ENCODE peak calls at places on chromosomes 5 and 9, in six cellular contexts. U is sigmoid colon, E is heart left ventricle, K is epithelial cell of esophagus, O is H1, Q is HFF-Myc. C is an unnamed sample.

GRCh38 chr5:56301041-56301440 is 67.9 kb upstream of the ANKRD55 start:
- DNase-seq in K (peak), Q (no peak), O (no peak), U (no peak), E (no peak), C (no peak)

GRCh38 chr9:78062710-78063109 is 31.1 kb upstream of the GNAQ start:
- DNase-seq in O (no peak), E (no peak), U (no peak), K (no peak), Q (no peak), C (no peak)

GRCh38 chr9:5361326-5362005 is 21.8 kb upstream of the RLN1 start:
- DNase-seq in E (no peak), K (no peak), U (no peak), O (no peak), Q (no peak), C (no peak)

GRCh38 chr5:132013006-132013689 is 1.7 kb upstream of the ACSL6 start:
- DNase-seq in K (no peak), O (no peak), E (peak), U (peak), Q (no peak), C (no peak)

GRCh38 chr9:112819635-112820496 is 69.3 kb downstream of the SNX30 start:
- DNase-seq in O (no peak), K (peak), U (no peak), E (peak), Q (peak), C (peak)

GRCh38 chr9:20570756-20571155 is 51.5 kb downstream of the MLLT3 start:
- DNase-seq in K (peak), U (no peak), Q (no peak), O (no peak), E (no peak), C (no peak)

GRCh38 chr9:98315551-98316060 is 60.2 kb upstream of the TBC1D2 start:
- DNase-seq in E (peak), Q (peak), O (peak), K (peak), U (peak), C (no peak)

GRCh38 chr5:14405267-14405666 is 176.3 kb upstream of the OTULINL start:
- DNase-seq in E (no peak), Q (no peak), O (no peak), K (peak), U (no peak), C (no peak)

GRCh38 chr9:90099262-90099982 is 494.6 kb downstream of the GADD45G start:
- DNase-seq in K (peak), U (no peak), Q (no peak), E (no peak), O (no peak), C (no peak)

GRCh38 chr9:37215456-37216229 is 95.3 kb downstream of the ZCCHC7 start:
- DNase-seq in U (no peak), E (no peak), Q (no peak), O (no peak), K (peak), C (peak)

GRCh38 chr5:138789771-138790242 is 36.6 kb downstream of the CTNNA1 start:
- DNase-seq in U (no peak), K (peak), Q (peak), E (no peak), O (no peak), C (no peak)

GRCh38 chr9:37218800-37219425 is 98.5 kb downstream of the ZCCHC7 start:
- DNase-seq in U (no peak), O (no peak), Q (no peak), K (no peak), E (no peak), C (peak)

GRCh38 chr5:75050415-75050814 is 1.9 kb downstream of the GCNT4 start:
- DNase-seq in E (no peak), Q (no peak), K (peak), O (no peak), U (no peak), C (no peak)

GRCh38 chr5:78649220-78649700 is 688 bp upstream of the LHFPL2 start:
- DNase-seq in O (no peak), K (no peak), U (no peak), E (no peak), Q (no peak), C (no peak)

GRCh38 chr9:101427957-101428655 is 7.5 kb downstream of the ALDOB start:
- DNase-seq in O (no peak), E (no peak), Q (no peak), K (no peak), U (no peak), C (no peak)

GRCh38 chr5:574906-575305 is 37.2 kb upstream of the CEP72 start:
- DNase-seq in E (no peak), Q (no peak), U (peak), K (no peak), O (no peak), C (no peak)

GRCh38 chr5:123134653-123135181 is 45.7 kb downstream of the PRDM6 start:
- DNase-seq in K (no peak), O (no peak), Q (no peak), U (no peak), E (no peak), C (no peak)

GRCh38 chr5:59729357-59729756 is 164.2 kb downstream of the PDE4D start:
- DNase-seq in Q (no peak), O (no peak), E (no peak), K (no peak), U (no peak), C (no peak)

GRCh38 chr5:110932755-110933488 is 138.6 kb upstream of the TSLP start:
- DNase-seq in K (no peak), O (no peak), U (no peak), E (no peak), Q (no peak), C (no peak)

GRCh38 chr5:135608761-135609443 is 30.1 kb upstream of the CXCL14 start:
- DNase-seq in Q (no peak), E (no peak), K (peak), O (no peak), U (no peak), C (no peak)

GRCh38 chr9:134627417-134628353 is 13.9 kb upstream of the COL5A1 start:
- DNase-seq in E (no peak), Q (no peak), O (no peak), U (peak), K (no peak), C (no peak)

GRCh38 chr5:144369001-144369400 is 198.3 kb downstream of the KCTD16 start:
- DNase-seq in E (no peak), U (no peak), K (no peak), Q (no peak), O (no peak), C (no peak)

GRCh38 chr5:79284852-79285251 is 48.9 kb downstream of the JMY start:
- DNase-seq in E (no peak), U (no peak), K (peak), Q (no peak), O (no peak), C (no peak)

GRCh38 chr5:155554500-155554899 is 540.9 kb downstream of the KIF4B start:
- DNase-seq in E (no peak), U (no peak), O (no peak), K (peak), Q (no peak), C (peak)

GRCh38 chr5:173859315-173860038 is 28.7 kb upstream of the CPEB4 start:
- DNase-seq in K (peak), E (no peak), U (no peak), Q (no peak), O (no peak), C (no peak)

GRCh38 chr9:124342946-124343485 is 72.2 kb downstream of the PSMB7 start:
- DNase-seq in O (no peak), U (peak), K (peak), Q (peak), E (peak), C (peak)

GRCh38 chr9:136721339-136722092 is 9.1 kb downstream of the DIPK1B start:
- DNase-seq in U (no peak), E (no peak), K (peak), O (no peak), Q (no peak), C (no peak)

GRCh38 chr5:22708770-22709328 is 144.3 kb downstream of the CDH12 start:
- DNase-seq in O (peak), K (no peak), Q (no peak), U (no peak), E (no peak), C (no peak)

GRCh38 chr9:36436909-36437308 is 36.8 kb upstream of the RNF38 start:
- DNase-seq in K (no peak), E (peak), Q (no peak), U (no peak), O (no peak), C (no peak)

GRCh38 chr5:138647794-138648193 is 72.6 kb upstream of the HSPA9 start:
- DNase-seq in U (no peak), K (no peak), E (no peak), O (no peak), Q (no peak), C (no peak)

GRCh38 chr5:171579162-171579561 is 159.7 kb downstream of the FGF18 start:
- DNase-seq in K (no peak), E (no peak), U (peak), Q (no peak), O (no peak), C (no peak)

GRCh38 chr5:177476531-177477233 is 3.2 kb upstream of the DBN1 start:
- DNase-seq in Q (no peak), U (peak), O (no peak), E (no peak), K (no peak), C (no peak)

GRCh38 chr9:77707696-77708095 is 59.6 kb upstream of the GNA14 start:
- DNase-seq in K (peak), O (no peak), Q (peak), U (peak), E (peak), C (peak)

GRCh38 chr9:4742246-4742645 is 1.2 kb upstream of the AK3 start:
- DNase-seq in O (no peak), E (no peak), Q (no peak), U (no peak), K (peak), C (no peak)

GRCh38 chr9:69346596-69347390 is 21.8 kb downstream of the ENTREP1 start:
- DNase-seq in U (no peak), Q (peak), E (no peak), K (peak), O (no peak), C (no peak)

GRCh38 chr5:346229-346935 is 24.9 kb downstream of the AHRR start:
- DNase-seq in U (no peak), E (no peak), K (no peak), O (no peak), Q (no peak), C (no peak)

GRCh38 chr9:125971050-125971449 is 223.9 kb downstream of the PBX3 start:
- DNase-seq in U (no peak), E (no peak), O (no peak), Q (no peak), K (no peak), C (no peak)
- TF ChIP-seq CTCF in U (no peak), E (no peak), O (no peak), Q (no peak), K (no peak), C (no peak)

GRCh38 chr5:143229426-143229895 is 174.0 kb downstream of the NR3C1 start:
- DNase-seq in E (no peak), K (no peak), O (no peak), U (peak), Q (no peak), C (no peak)
- H3K4me3 ChIP-seq in E (no peak), K (no peak), O (no peak), U (no peak), Q (no peak), C (no peak)

GRCh38 chr5:137085206-137085605 is 413.9 kb downstream of the SPOCK1 start:
- DNase-seq in K (no peak), U (no peak), E (no peak), Q (no peak), O (no peak), C (no peak)

GRCh38 chr5:137090151-137090550 is 409.0 kb downstream of the SPOCK1 start:
- DNase-seq in Q (no peak), O (no peak), U (no peak), K (no peak), E (no peak), C (no peak)

GRCh38 chr5:137084016-137084415 is 415.1 kb downstream of the SPOCK1 start:
- DNase-seq in K (no peak), U (no peak), E (no peak), O (no peak), Q (no peak), C (no peak)

GRCh38 chr5:137088175-137088574 is 411.0 kb downstream of the SPOCK1 start:
- DNase-seq in O (no peak), U (peak), E (no peak), K (no peak), Q (no peak), C (no peak)

GRCh38 chr5:137086289-137086838 is 412.8 kb downstream of the SPOCK1 start:
- DNase-seq in K (no peak), O (no peak), Q (no peak), U (peak), E (no peak), C (peak)
- TF ChIP-seq CTCF in K (no peak), O (no peak), Q (no peak), U (no peak), E (no peak), C (peak)

GRCh38 chr9:93184439-93185221 is 691 bp downstream of the WNK2 start:
- DNase-seq in Q (no peak), E (no peak), K (no peak), O (no peak), U (no peak), C (no peak)
- H3K4me3 ChIP-seq in Q (no peak), E (peak), K (no peak), O (peak), U (peak), C (peak)

DNA sequence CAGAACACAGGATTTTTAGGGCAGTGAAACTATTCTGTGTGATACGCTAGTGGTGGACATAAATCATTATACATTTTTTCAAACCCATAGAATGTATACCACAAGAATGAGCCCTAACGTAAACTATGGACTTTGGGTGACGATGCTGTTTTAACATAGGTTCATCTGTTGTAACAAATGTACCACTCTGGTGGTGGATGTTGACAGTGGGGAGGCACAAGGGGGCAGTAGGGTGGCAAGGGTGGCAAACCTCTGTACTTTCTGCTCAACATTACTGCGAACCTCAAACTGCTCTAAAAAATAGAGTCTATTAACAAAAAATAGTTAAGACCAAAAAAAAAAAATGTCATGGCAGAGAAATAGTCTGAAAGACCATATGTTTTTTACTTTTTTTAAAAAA is 9.1 kb upstream of the MVB12B start:
- DNase-seq in Q (no peak), O (no peak), U (no peak), E (no peak), K (peak), C (no peak)
- TF ChIP-seq CTCF in Q (peak), O (peak), U (peak), E (peak), K (peak), C (peak)

DNA sequence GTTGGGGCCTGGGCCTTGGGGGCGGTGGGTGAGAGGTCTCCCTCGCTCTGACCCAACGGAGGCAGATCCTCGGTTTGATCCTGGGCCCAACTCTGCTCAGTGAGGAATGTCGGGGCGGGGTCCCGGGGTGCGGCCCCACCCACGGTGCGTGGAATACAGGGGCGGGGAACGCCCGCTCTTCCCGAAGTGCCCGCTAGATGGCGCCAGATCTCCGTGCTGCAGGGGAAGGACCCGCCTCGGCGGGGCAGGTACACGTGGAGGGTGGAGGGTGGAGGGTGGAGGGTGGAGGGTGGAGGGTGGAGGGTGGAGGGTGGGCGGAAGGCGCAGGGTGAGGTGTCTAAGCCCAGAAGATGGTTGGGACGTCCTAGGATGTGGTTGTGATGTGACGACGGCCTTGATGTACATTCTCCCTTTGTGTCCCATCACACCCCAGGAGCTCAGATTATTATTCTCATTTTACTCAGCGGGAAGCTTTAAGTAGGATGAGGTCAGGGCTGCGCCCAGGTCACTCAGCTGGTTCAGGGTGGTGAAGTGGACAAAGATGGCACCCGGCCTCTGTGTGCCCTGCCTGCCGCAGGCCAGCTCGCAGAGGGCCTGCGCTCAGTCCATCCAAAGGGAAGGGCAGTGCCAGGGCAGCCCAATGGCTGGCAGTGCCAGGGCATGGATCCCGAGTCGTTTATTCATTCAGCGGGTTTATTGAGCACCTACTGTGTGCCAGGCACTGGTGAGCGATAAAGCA is 9.4 kb upstream of the RPS14 start:
- DNase-seq in Q (no peak), K (peak), U (peak), O (no peak), E (peak), C (no peak)
- H3K4me3 ChIP-seq in Q (no peak), K (no peak), U (peak), O (no peak), E (no peak), C (no peak)

GRCh38 chr9:34896112-34896511 is 62.0 kb upstream of the PHF24 start:
- DNase-seq in O (no peak), K (no peak), U (no peak), E (no peak), Q (no peak), C (no peak)
- TF ChIP-seq CTCF in O (no peak), K (no peak), U (no peak), E (no peak), Q (no peak), C (no peak)

DNA sequence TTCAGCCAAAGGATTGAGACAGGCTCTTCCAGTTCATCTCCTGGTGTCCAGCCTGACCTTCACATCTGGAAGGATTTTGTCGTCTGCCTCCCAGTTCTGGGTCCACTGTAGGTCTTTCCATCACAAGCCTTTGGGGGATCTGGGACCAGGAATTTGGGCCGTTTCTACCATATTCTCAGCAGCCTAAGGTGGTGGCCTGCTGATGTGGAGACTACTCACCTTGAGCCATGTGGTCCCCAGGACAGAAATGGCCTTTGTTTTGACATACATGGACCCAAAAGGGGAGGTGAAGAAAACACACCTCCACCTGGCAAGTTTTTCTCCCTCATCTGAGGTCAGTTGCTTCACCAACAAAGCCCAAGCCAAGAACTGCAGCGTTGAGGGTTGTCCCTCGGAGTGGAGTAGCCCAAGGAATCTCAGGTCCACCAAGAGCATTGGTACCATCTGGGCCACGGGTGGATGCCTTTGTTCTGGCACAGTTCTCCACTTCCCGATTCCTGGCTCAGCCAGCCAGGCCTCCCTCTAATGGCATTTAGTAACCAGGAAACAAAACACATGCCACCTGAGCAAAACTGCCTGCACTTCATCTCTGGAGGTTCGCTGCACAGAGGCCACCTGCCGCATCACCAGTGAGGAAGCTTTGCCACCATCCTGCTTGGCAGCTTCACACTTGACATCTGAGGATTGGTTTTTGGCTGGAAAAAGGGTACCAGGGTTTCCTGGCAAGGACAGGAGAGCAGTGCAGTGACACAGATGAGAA is 24.7 kb downstream of the AMBP start:
- DNase-seq in U (no peak), O (no peak), Q (no peak), K (no peak), E (no peak), C (no peak)
- H3K4me3 ChIP-seq in U (no peak), O (no peak), Q (no peak), K (no peak), E (no peak), C (no peak)

GRCh38 chr5:116472274-116472673 is 102.3 kb downstream of the SEMA6A start:
- DNase-seq in E (no peak), U (no peak), K (no peak), O (no peak), Q (no peak), C (no peak)
- TF ChIP-seq CTCF in E (no peak), U (no peak), K (no peak), O (no peak), Q (no peak), C (peak)